ENCODE peak calls at places on chromosome 3, in eight cellular contexts. D is tibial artery, O is uterus, X is fibroblast of lung, C is vagina, Q is PC-9, F is mammary epithelial cell, P is gastrocnemius medialis. N is an unnamed sample.

GRCh38 chr3:110193114-110193513 is 855.8 kb upstream of the DPPA4 start:
- DNase-seq in D (no peak), O (no peak), X (peak), C (no peak), Q (no peak), F (no peak), P (no peak), N (no peak)

GRCh38 chr3:183825380-183826161 is at the start of gene MAP6D1:
- DNase-seq in D (no peak), O (no peak), X (peak), C (no peak), Q (peak), F (peak), P (no peak), N (peak)

GRCh38 chr3:53158700-53159414 is 2.2 kb upstream of the PRKCD start:
- DNase-seq in D (no peak), O (no peak), X (no peak), C (no peak), Q (no peak), F (no peak), P (no peak), N (no peak)

GRCh38 chr3:178270838-178271237 is 265.4 kb upstream of the KCNMB2 start:
- DNase-seq in D (no peak), O (no peak), X (peak), C (no peak), Q (no peak), F (peak), P (no peak), N (no peak)

GRCh38 chr3:34387831-34388564 is 589.6 kb downstream of the PDCD6IP start:
- DNase-seq in D (no peak), O (no peak), X (no peak), C (no peak), Q (no peak), F (no peak), P (no peak), N (no peak)

GRCh38 chr3:124701687-124702086 is 28.6 kb upstream of the UMPS start:
- DNase-seq in D (no peak), O (no peak), X (peak), C (no peak), Q (no peak), F (no peak), P (no peak), N (no peak)

GRCh38 chr3:16884748-16885587 is at the start of gene PLCL2:
- DNase-seq in D (peak), O (peak), X (peak), C (no peak), Q (peak), F (peak), P (no peak), N (peak)

GRCh38 chr3:56415672-56416071 is 52.6 kb downstream of the ERC2 start:
- DNase-seq in D (no peak), O (no peak), X (peak), C (no peak), Q (no peak), F (no peak), P (no peak), N (peak)

GRCh38 chr3:111956995-111957736 is 21.7 kb upstream of the ABHD10 start:
- DNase-seq in D (no peak), O (no peak), X (no peak), C (no peak), Q (no peak), F (peak), P (no peak), N (no peak)

GRCh38 chr3:197031315-197032285 is 2.0 kb upstream of the MELTF start:
- DNase-seq in D (peak), O (peak), X (peak), C (peak), Q (peak), F (peak), P (peak), N (peak)

GRCh38 chr3:33001889-33002288 is 50.4 kb downstream of the CCR4 start:
- DNase-seq in D (no peak), O (no peak), X (peak), C (no peak), Q (no peak), F (no peak), P (no peak), N (no peak)

GRCh38 chr3:124053871-124054270 is 61.9 kb upstream of the ROPN1 start:
- DNase-seq in D (no peak), O (no peak), X (peak), C (no peak), Q (no peak), F (no peak), P (no peak), N (no peak)

GRCh38 chr3:16176391-16177030 is 2.0 kb downstream of the GALNT15 start:
- DNase-seq in D (no peak), O (no peak), X (peak), C (no peak), Q (no peak), F (no peak), P (no peak), N (no peak)

GRCh38 chr3:24520941-24521305 is 26.3 kb upstream of the THRB start:
- DNase-seq in D (no peak), O (no peak), X (no peak), C (no peak), Q (no peak), F (no peak), P (no peak), N (no peak)

GRCh38 chr3:97232635-97233034 is 418.2 kb downstream of the EPHA6 start:
- DNase-seq in D (no peak), O (no peak), X (no peak), C (no peak), Q (peak), F (no peak), P (no peak), N (peak)

GRCh38 chr3:53161345-53161819 is 373 bp downstream of the PRKCD start:
- DNase-seq in D (no peak), O (peak), X (no peak), C (no peak), Q (no peak), F (no peak), P (no peak), N (no peak)

GRCh38 chr3:179852117-179852886 is 184.4 kb downstream of the PEX5L start:
- DNase-seq in D (no peak), O (no peak), X (peak), C (no peak), Q (no peak), F (peak), P (no peak), N (no peak)

GRCh38 chr3:194083253-194084224 is 52.4 kb upstream of the HES1 start:
- DNase-seq in D (no peak), O (no peak), X (no peak), C (no peak), Q (no peak), F (no peak), P (no peak), N (no peak)

GRCh38 chr3:151011427-151011826 is 38.9 kb upstream of the CLRN1 start:
- DNase-seq in D (no peak), O (no peak), X (peak), C (no peak), Q (no peak), F (peak), P (no peak), N (no peak)

GRCh38 chr3:125057186-125057850 is 1.5 kb upstream of the HEG1 start:
- DNase-seq in D (no peak), O (peak), X (peak), C (no peak), Q (no peak), F (peak), P (peak), N (peak)

GRCh38 chr3:104133630-104134029 is 1233.1 kb upstream of the ALCAM start:
- DNase-seq in D (no peak), O (no peak), X (no peak), C (no peak), Q (no peak), F (no peak), P (no peak), N (no peak)

GRCh38 chr3:196320110-196320509 is 2.1 kb upstream of the DYNLT2B start:
- DNase-seq in D (no peak), O (no peak), X (no peak), C (no peak), Q (no peak), F (peak), P (no peak), N (no peak)

GRCh38 chr3:60268123-60268522 is 983.1 kb downstream of the FHIT start:
- DNase-seq in D (no peak), O (no peak), X (no peak), C (no peak), Q (no peak), F (no peak), P (no peak), N (no peak)

DNA sequence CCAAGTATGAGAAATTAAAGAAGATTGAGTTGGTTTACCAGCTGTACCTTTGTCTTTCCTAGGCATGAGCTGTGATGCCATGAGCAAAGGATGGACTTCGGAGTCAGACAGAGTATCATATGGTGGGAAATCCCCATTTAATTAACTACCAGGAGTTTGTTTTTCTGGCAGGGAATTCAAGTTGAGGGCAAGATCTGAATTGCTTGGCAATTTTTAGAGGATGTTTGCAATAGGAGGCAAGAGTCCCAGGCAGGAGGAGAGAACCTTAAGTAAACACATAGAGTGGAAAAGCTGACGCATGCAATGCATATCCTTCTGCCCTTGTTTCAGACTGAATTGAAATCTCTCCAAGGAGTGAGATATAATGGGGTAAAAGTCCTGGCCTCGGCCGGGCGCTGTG is 569.7 kb upstream of the MDFIC2 start:
- DNase-seq in D (no peak), O (no peak), X (peak), C (no peak), Q (no peak), F (no peak), P (no peak), N (no peak)
- H3K27ac ChIP-seq in D (no peak), O (no peak), X (no peak), C (no peak), Q (no peak), F (no peak), P (no peak), N (no peak)

DNA sequence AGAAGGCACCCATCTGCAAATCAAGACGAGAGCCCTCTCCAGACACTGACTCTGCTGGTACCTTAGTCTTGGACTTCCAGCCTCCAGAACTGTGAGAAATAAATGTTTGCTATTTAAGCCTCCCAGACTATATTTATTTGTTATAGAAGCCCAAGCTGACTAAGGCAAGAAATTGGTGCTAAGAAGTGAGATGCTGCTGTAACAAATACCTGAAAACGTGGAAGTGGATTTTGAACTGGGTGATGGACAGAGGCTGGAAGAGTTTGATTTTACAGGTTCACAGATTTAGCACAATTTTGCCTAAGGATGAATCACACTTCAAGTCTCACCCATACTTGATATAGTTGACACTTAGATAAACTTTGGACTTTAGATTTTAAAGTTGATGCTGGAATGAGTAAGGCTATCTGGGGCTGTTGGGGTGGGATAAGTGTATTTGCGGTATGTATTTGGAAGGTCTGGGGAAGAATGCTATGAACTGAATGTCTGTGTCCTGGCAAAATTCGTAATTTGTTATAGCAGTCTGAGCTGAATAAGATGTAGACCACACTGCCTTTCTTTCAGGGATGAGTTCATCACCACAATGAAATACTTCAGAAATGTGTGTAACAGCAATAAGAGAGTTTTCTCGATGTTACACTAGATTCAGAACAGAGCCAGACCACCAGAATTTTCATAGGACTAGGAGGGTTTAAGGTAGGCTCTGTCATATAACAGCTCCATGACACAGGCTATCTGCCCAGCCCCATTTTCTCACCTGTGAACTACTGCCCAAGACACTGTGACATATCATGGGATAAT is 120.5 kb upstream of the LMCD1 start:
- DNase-seq in D (no peak), O (no peak), X (peak), C (no peak), Q (no peak), F (no peak), P (no peak), N (no peak)
- H3K27ac ChIP-seq in D (no peak), O (no peak), X (no peak), C (no peak), Q (no peak), F (no peak), P (no peak), N (no peak)

GRCh38 chr3:46958469-46959168 is 17.9 kb downstream of the CCDC12 start:
- DNase-seq in D (peak), O (no peak), X (no peak), C (no peak), Q (no peak), F (no peak), P (no peak), N (no peak)
- H3K27ac ChIP-seq in D (no peak), O (peak), X (no peak), C (peak), Q (no peak), F (no peak), P (peak), N (no peak)

GRCh38 chr3:188239577-188239976 is 85.6 kb downstream of the LPP start:
- DNase-seq in D (no peak), O (no peak), X (no peak), C (no peak), Q (no peak), F (no peak), P (no peak), N (no peak)
- H3K27ac ChIP-seq in D (peak), O (peak), X (no peak), C (no peak), Q (no peak), F (no peak), P (peak), N (no peak)

DNA sequence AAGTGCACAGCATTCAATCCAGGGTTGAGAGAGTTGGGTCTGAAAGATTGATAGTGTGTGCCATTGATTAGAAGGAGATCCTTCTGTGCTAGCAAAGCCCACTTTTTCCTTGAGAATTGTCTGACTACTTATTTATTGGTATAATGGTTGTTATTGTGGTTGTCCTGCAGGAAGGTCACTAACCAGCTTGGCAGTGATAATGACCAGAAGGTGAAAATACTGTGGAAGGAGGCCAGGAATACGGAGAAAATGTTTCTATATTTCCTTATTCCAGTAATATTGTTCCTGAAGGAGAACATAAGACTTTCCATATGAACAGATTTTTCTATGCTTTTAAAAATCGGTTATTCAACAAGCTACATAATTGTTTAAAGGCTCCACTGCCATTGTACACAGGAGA is 115.8 kb upstream of the CTDSPL start:
- DNase-seq in D (no peak), O (no peak), X (no peak), C (no peak), Q (no peak), F (no peak), P (no peak), N (no peak)
- H3K27ac ChIP-seq in D (no peak), O (no peak), X (no peak), C (no peak), Q (no peak), F (no peak), P (no peak), N (no peak)

GRCh38 chr3:51581529-51581928 is 43.0 kb downstream of the RAD54L2 start:
- DNase-seq in D (no peak), O (no peak), X (peak), C (no peak), Q (no peak), F (peak), P (no peak), N (no peak)
- H3K27ac ChIP-seq in D (no peak), O (no peak), X (no peak), C (no peak), Q (no peak), F (no peak), P (no peak), N (no peak)

GRCh38 chr3:108555966-108556581 is 33.2 kb downstream of the CIP2A start:
- DNase-seq in D (no peak), O (no peak), X (no peak), C (no peak), Q (no peak), F (no peak), P (no peak), N (no peak)

GRCh38 chr3:108552267-108553159 is 36.7 kb downstream of the CIP2A start:
- DNase-seq in D (no peak), O (no peak), X (peak), C (no peak), Q (no peak), F (peak), P (no peak), N (peak)

GRCh38 chr3:108554233-108554632 is 35.0 kb downstream of the CIP2A start:
- DNase-seq in D (no peak), O (no peak), X (no peak), C (no peak), Q (no peak), F (no peak), P (no peak), N (no peak)

GRCh38 chr3:108554913-108555571 is 34.2 kb downstream of the CIP2A start:
- DNase-seq in D (no peak), O (no peak), X (peak), C (no peak), Q (no peak), F (no peak), P (no peak), N (no peak)
- H3K27ac ChIP-seq in D (no peak), O (no peak), X (no peak), C (no peak), Q (peak), F (no peak), P (no peak), N (peak)

N was measured in trophoblast cell.